ENCODE peak calls at places on chromosomes 12 and 14, in five cellular contexts. A is SK-N-SH, F is astrocyte, Z is colonic mucosa, T is HCT116. J is an unnamed sample.

GRCh38 chr12:112463478-112463877 is 44.7 kb downstream of the PTPN11 start:
- DNase-seq in Z (no peak), T (no peak), A (no peak), F (no peak), J (no peak)

GRCh38 chr12:52925717-52926595 is 21.1 kb upstream of the KRT8 start:
- DNase-seq in T (no peak), Z (peak), F (no peak), A (no peak), J (peak)

GRCh38 chr12:115946867-115947695 is 330.4 kb downstream of the MED13L start:
- DNase-seq in T (no peak), Z (no peak), A (peak), F (no peak), J (peak)

GRCh38 chr12:74538491-74539258 is 1.0 kb downstream of the ATXN7L3B start:
- DNase-seq in A (peak), T (no peak), F (peak), Z (peak), J (peak)

GRCh38 chr12:105414088-105414487 is 83.6 kb downstream of the C12orf75 start:
- DNase-seq in F (no peak), T (no peak), A (no peak), Z (no peak), J (no peak)

GRCh38 chr12:131900397-131900796 is 6.0 kb downstream of the ULK1 start:
- DNase-seq in T (no peak), Z (no peak), F (no peak), A (no peak), J (no peak)

GRCh38 chr12:64010069-64010686 is 165.7 kb downstream of the SRGAP1 start:
- DNase-seq in Z (no peak), F (peak), A (no peak), T (no peak), J (peak)

GRCh38 chr14:96053600-96054381 is 14.6 kb downstream of the C14orf132 start:
- DNase-seq in F (peak), Z (peak), T (no peak), A (peak), J (peak)

GRCh38 chr12:130513572-130513971 is 175.9 kb downstream of the PIWIL1 start:
- DNase-seq in F (no peak), A (no peak), Z (no peak), T (no peak), J (no peak)
- H3K9ac ChIP-seq in F (no peak), A (no peak), Z (no peak), T (no peak), J (no peak)

GRCh38 chr12:3750616-3751015 is 2.3 kb downstream of the CRACR2A start:
- DNase-seq in T (no peak), F (no peak), A (no peak), Z (no peak), J (no peak)

GRCh38 chr12:3752096-3752709 is 706 bp downstream of the CRACR2A start:
- DNase-seq in A (peak), T (peak), F (no peak), Z (peak), J (peak)

GRCh38 chr12:3751151-3752095 is 1.5 kb downstream of the CRACR2A start:
- DNase-seq in T (no peak), F (no peak), Z (no peak), A (no peak), J (no peak)

GRCh38 chr12:3753549-3754284 is 808 bp upstream of the CRACR2A start:
- DNase-seq in A (no peak), F (no peak), Z (peak), T (no peak), J (peak)

DNA sequence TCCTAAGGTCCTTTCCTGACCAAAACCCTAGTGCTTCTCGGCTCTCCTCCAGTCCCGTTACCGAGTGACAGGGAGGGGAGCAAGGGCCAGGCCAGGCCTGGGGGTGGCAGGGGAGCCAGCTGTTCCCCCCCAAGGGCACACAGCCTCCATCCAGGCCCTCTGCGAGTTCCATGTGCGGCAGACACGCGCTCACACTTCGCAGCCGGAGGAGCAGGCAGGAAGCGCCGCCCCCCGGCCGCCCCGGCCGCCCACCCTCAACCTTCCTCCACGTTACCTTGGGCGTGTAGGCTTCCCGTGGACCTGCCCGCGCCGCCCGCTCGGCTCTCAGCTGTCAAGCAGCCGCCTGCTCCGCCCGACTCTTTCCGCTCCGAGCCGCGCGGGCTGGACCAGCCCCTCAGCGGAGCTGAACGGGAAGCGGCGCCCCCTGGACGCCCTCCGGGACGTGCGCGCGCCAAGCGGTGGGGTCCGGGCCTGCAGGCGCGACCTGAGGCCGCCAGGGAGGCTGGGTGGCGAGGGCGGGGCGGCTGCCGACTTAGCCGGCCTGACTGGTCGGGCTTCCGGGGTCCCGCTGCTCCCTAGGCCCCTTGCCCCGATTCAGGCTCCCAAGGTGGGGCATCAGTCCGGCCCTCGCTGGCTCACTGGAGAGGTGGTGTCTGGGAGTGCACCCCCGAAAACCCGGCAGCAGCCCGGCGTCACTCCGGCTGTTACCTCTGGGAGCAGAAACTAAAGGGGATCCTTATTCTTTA is at the start of gene CRACR2A:
- DNase-seq in A (peak), T (peak), Z (peak), F (peak), J (peak)
- H3K9ac ChIP-seq in A (no peak), T (peak), Z (peak), F (peak), J (peak)

GRCh38 chr12:91216871-91217270 is 34.3 kb upstream of the DCN start:
- DNase-seq in A (no peak), T (no peak), Z (no peak), F (no peak), J (peak)
- H3K9ac ChIP-seq in A (no peak), T (no peak), Z (no peak), F (no peak), J (no peak)

GRCh38 chr14:53619625-53620324 is 336.9 kb downstream of the BMP4 start:
- DNase-seq in Z (no peak), T (no peak), A (no peak), F (peak), J (peak)

GRCh38 chr14:53620890-53621289 is 335.7 kb downstream of the BMP4 start:
- DNase-seq in A (no peak), F (no peak), T (no peak), Z (no peak), J (no peak)

GRCh38 chr14:53621433-53621832 is 335.2 kb downstream of the BMP4 start:
- DNase-seq in F (no peak), T (no peak), Z (no peak), A (no peak), J (no peak)

GRCh38 chr14:53620325-53620716 is 336.3 kb downstream of the BMP4 start:
- DNase-seq in Z (no peak), A (no peak), T (no peak), F (peak), J (peak)

DNA sequence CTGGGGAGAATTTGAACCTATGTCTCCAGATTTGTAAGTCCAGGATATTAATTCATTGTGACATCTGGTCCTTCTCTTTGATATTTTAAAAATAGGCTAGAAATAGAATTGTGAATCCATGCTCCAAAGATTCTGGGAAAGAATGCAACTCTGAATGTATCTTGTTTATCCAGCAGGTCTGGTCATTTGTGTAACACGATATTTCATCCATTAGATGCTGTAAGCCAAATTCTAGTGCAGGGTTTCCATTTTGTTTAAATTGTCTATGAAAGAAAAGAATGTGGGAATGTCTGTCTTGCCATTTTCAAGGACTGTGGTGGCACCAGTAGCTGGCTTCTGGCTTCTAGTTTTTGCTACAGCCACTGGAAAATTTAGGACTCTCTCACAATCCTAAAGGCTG is 334.6 kb downstream of the BMP4 start:
- DNase-seq in A (no peak), Z (no peak), T (no peak), F (no peak), J (no peak)
- H3K9ac ChIP-seq in A (no peak), Z (no peak), T (no peak), F (no peak), J (no peak)

GRCh38 chr12:459430-460258 is at the start of gene B4GALNT3:
- DNase-seq in T (peak), A (peak), F (no peak), Z (peak), J (peak)
- H3K9ac ChIP-seq in T (peak), A (no peak), F (no peak), Z (peak), J (no peak)

GRCh38 chr12:24898185-24898584 is 50.7 kb downstream of the BCAT1 start:
- DNase-seq in A (no peak), T (no peak), Z (no peak), F (no peak), J (peak)

GRCh38 chr12:24898606-24899005 is 50.3 kb downstream of the BCAT1 start:
- DNase-seq in F (no peak), A (no peak), T (no peak), Z (no peak), J (peak)

GRCh38 chr12:24901975-24902461 is 46.9 kb downstream of the BCAT1 start:
- DNase-seq in A (no peak), T (no peak), Z (no peak), F (peak), J (no peak)

GRCh38 chr12:24902521-24903304 is 46.2 kb downstream of the BCAT1 start:
- DNase-seq in F (peak), Z (no peak), T (no peak), A (no peak), J (peak)

DNA sequence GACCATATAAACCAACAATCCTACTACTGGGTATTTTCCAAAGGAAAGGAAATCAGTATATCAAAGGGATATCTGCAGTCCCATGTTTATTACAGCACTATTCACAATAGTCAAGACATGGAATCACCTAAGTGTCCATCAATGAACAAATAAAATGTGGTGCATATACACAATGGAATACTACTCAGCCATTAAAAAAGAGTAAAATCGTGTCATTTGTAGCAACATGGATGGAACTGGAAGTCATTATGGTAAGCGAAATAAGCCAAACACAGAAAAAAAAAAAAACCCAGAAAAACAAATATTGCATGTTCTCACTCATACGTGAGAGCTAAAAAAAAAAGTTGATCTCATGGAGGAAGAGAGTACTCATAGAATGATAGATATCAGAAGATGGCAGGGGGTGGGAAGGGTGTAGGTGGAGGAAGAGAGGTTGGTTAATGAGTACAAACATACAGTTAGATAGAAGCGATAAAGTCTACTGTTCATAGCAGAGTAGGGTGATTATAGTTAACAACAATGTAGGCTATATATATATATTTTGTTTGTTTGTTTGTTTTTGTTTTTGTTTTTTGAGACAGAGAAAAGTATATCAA is 49.3 kb downstream of the BCAT1 start:
- DNase-seq in T (no peak), A (no peak), Z (no peak), F (no peak), J (no peak)
- H3K9ac ChIP-seq in T (no peak), A (no peak), Z (no peak), F (no peak), J (no peak)

DNA sequence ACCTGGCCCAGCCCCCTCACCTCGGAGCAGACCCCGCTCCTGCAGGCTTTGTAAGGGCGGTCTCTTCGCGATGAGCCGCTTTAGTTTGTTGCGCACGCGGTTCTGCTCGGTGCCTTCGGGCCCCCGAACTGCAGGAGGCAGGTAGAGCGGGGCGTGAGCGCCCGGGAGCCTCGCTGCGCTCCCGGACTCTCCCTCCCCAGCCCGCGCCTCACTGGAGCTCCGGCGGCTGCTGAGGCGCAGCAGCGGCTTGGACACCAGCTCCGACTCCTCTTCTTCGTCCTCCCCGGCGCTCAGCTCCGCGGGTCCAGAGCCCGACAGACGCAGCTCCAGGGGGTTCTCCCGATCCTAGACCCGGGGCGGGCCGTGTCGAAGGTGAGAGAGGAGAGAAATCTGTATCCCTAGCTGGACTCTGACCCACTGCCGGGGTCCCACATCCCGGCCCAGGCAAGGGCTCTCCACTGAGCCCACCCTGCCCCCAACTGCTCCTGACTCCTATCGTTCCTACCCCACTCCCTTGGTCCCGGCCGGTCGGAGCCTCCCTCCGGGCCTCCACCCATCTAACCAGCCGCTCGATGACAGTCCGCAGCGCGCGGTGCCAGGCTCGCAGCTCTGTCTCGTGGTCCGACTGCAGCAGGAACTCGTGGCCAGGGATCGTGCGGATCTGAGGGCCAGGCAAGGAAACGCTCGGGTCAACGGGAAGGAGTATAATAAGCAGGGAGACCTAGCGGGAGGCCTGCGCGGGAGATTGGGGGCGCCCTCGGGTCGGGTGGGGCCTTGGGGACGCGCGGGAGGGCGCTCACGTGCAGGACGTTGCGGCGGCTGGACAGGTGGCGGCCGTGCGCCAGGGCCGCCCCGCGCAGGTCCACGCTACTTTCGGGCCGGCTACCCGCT is 4.2 kb downstream of the ARHGAP9 start:
- DNase-seq in F (no peak), A (peak), Z (no peak), T (no peak), J (peak)
- H3K9ac ChIP-seq in F (no peak), A (no peak), Z (peak), T (no peak), J (no peak)

J was measured in GM23248.